ENCODE peak calls at places on chromosomes 1 and 21, in four cellular contexts. One of them, this sample, is unnamed.

GRCh38 chr1:223700942-223701637 is 11.2 kb upstream of the CAPN2 start:
- DNase-seq in heart left ventricle: peak
- DNase-seq in HTR-8/SVneo: peak
- DNase-seq in HuH-7: no peak
- DNase-seq in this sample: no peak

GRCh38 chr21:28554660-28555475 is 437.8 kb downstream of the LTN1 start:
- DNase-seq in heart left ventricle: no peak
- DNase-seq in HTR-8/SVneo: no peak
- DNase-seq in HuH-7: no peak
- DNase-seq in this sample: no peak

GRCh38 chr21:39648879-39649278 is 36.1 kb downstream of the B3GALT5 start:
- DNase-seq in heart left ventricle: no peak
- DNase-seq in HTR-8/SVneo: no peak
- DNase-seq in HuH-7: no peak
- DNase-seq in this sample: no peak

GRCh38 chr1:92210701-92211100 is 7.0 kb upstream of the C1orf146 start:
- DNase-seq in heart left ventricle: no peak
- DNase-seq in HTR-8/SVneo: no peak
- DNase-seq in HuH-7: no peak
- DNase-seq in this sample: no peak

GRCh38 chr1:64343105-64343960 is 126.6 kb upstream of the CACHD1 start:
- DNase-seq in heart left ventricle: no peak
- DNase-seq in HTR-8/SVneo: peak
- DNase-seq in HuH-7: no peak
- DNase-seq in this sample: no peak

GRCh38 chr1:100342391-100342790 is 9.9 kb upstream of the CDC14A start:
- DNase-seq in heart left ventricle: no peak
- DNase-seq in HTR-8/SVneo: no peak
- DNase-seq in HuH-7: no peak
- DNase-seq in this sample: no peak

GRCh38 chr1:65904681-65905083 is 112.0 kb downstream of the PDE4B start:
- DNase-seq in heart left ventricle: no peak
- DNase-seq in HTR-8/SVneo: no peak
- DNase-seq in HuH-7: no peak
- DNase-seq in this sample: no peak

GRCh38 chr1:116261227-116261626 is 111.8 kb upstream of the ATP1A1 start:
- DNase-seq in heart left ventricle: no peak
- DNase-seq in HTR-8/SVneo: no peak
- DNase-seq in HuH-7: no peak
- DNase-seq in this sample: no peak

GRCh38 chr1:204584699-204585372 is 68.6 kb downstream of the MDM4 start:
- DNase-seq in heart left ventricle: no peak
- DNase-seq in HTR-8/SVneo: no peak
- DNase-seq in HuH-7: no peak
- DNase-seq in this sample: no peak

GRCh38 chr1:35745124-35745730 is 24.6 kb downstream of the CLSPN start:
- DNase-seq in heart left ventricle: no peak
- DNase-seq in HTR-8/SVneo: no peak
- DNase-seq in HuH-7: no peak
- DNase-seq in this sample: no peak